ENCODE peak calls at places on chromosomes 13 and 19, in nine cellular contexts. M is CD8-positive, alpha-beta memory T cell; S is ELR; E is NCI-H2171 treated with DMSO at 0.1 percent for 48 hours; A is NCI-H1436; R is germinal center; L is NCI-H187 treated with DMSO at 0.1 percent for 48 hours; U is fibroblast of the conjunctiva; P is dermis microvascular lymphatic vessel endothelial cell. X is an unnamed sample.

GRCh38 chr13:24042710-24043440 is 117.6 kb upstream of the SPATA13 start:
- DNase-seq in E (no peak), A (no peak), R (no peak), P (no peak), M (no peak), S (no peak), L (no peak), U (no peak), X (no peak)

GRCh38 chr19:16457195-16457953 is 14.4 kb downstream of the EPS15L1 start:
- DNase-seq in M (no peak), E (peak; percentile 77), P (no peak), U (no peak), L (no peak), A (no peak), S (peak; percentile 55), R (no peak), X (peak; percentile 65)

GRCh38 chr19:15317392-15318011 is 14.8 kb downstream of the BRD4 start:
- DNase-seq in M (no peak), A (no peak), L (no peak), U (no peak), S (no peak), R (no peak), E (no peak), P (no peak), X (no peak)

GRCh38 chr13:97866751-97867150 is 86.7 kb upstream of the IPO5 start:
- DNase-seq in A (no peak), R (no peak), S (no peak), L (no peak), U (no peak), M (no peak), E (no peak), P (no peak), X (no peak)

GRCh38 chr13:30125422-30126073 is 181.8 kb downstream of the KATNAL1 start:
- DNase-seq in L (peak; percentile 90), P (no peak), M (no peak), R (no peak), U (peak; percentile 93), E (no peak), A (no peak), S (peak; percentile 75), X (peak; percentile 56)

GRCh38 chr13:52070929-52071523 is 46.5 kb downstream of the UTP14C start:
- DNase-seq in P (no peak), A (no peak), E (peak; percentile 77), L (no peak), U (peak; percentile 3), R (no peak), M (no peak), S (peak; percentile 59), X (no peak)

GRCh38 chr13:110356362-110356761 is 49.3 kb downstream of the COL4A2 start:
- DNase-seq in U (no peak), R (no peak), P (no peak), L (no peak), M (no peak), E (no peak), A (no peak), S (no peak), X (no peak)

GRCh38 chr19:2775556-2776430 is 7.3 kb downstream of the SGTA start:
- DNase-seq in S (peak; percentile 76), L (no peak), R (no peak), E (no peak), P (peak; percentile 78), M (peak; percentile 58), A (no peak), U (no peak), X (no peak)

GRCh38 chr19:1852294-1852646 is 4.0 kb upstream of the REXO1 start:
- DNase-seq in S (no peak), R (no peak), L (no peak), A (peak; percentile 21), M (no peak), U (no peak), P (no peak), E (no peak), X (no peak)

GRCh38 chr19:51354742-51355148 is 11.4 kb downstream of the ETFB start:
- DNase-seq in A (peak; percentile 3), S (no peak), U (no peak), R (no peak), P (no peak), L (no peak), M (peak; percentile 13), E (no peak), X (no peak)

GRCh38 chr13:28329395-28330158 is 165.4 kb downstream of the FLT1 start:
- DNase-seq in R (no peak), S (peak; percentile 97), L (no peak), P (no peak), U (peak; percentile 79), M (no peak), A (no peak), E (no peak), X (no peak)

GRCh38 chr19:35125746-35126623 is 8.9 kb downstream of the LGI4 start:
- DNase-seq in S (no peak), P (no peak), M (no peak), L (no peak), R (no peak), E (no peak), U (no peak), A (no peak), X (no peak)

GRCh38 chr19:49556412-49557398 is 23.7 kb downstream of the NOSIP start:
- DNase-seq in P (no peak), A (no peak), R (no peak), S (no peak), L (no peak), U (no peak), M (peak; percentile 53), E (no peak), X (no peak)

GRCh38 chr19:48812094-48812929 is 1.5 kb upstream of the BCAT2 start:
- DNase-seq in U (peak; percentile 77), L (no peak), P (peak; percentile 40), R (peak; percentile 96), S (peak; percentile 74), E (peak; percentile 98), A (peak; percentile 98), M (peak; percentile 57), X (peak; percentile 84)

GRCh38 chr13:40666905-40667621 is 622 bp upstream of the FOXO1 start:
- DNase-seq in U (no peak), L (no peak), S (peak; percentile 54), P (no peak), E (no peak), R (peak; percentile 81), M (peak; percentile 17), A (peak; percentile 26), X (no peak)

GRCh38 chr13:93409001-93409400 is 182.4 kb downstream of the GPC6 start:
- DNase-seq in S (no peak), L (no peak), M (no peak), A (no peak), P (no peak), U (no peak), E (no peak), R (no peak), X (no peak)

GRCh38 chr13:110030394-110030928 is 244.1 kb upstream of the IRS2 start:
- DNase-seq in U (no peak), S (no peak), A (no peak), P (no peak), M (no peak), L (no peak), R (no peak), E (no peak), X (no peak)

GRCh38 chr19:51566489-51567100 is 4.5 kb upstream of the ZNF175 start:
- DNase-seq in M (no peak), U (no peak), L (no peak), P (no peak), A (no peak), S (peak; percentile 52), R (no peak), E (no peak), X (no peak)

GRCh38 chr19:4391701-4392543 is 8.4 kb downstream of the SH3GL1 start:
- DNase-seq in P (peak; percentile 99), M (no peak), L (no peak), R (no peak), S (peak; percentile 86), E (peak; percentile 15), A (no peak), U (peak; percentile 47), X (no peak)

GRCh38 chr13:85665286-85665685 is 133.9 kb downstream of the SLITRK6 start:
- DNase-seq in L (no peak), P (no peak), M (no peak), E (no peak), A (peak; percentile 2), S (peak; percentile 3), R (no peak), U (no peak), X (peak; percentile 87)

GRCh38 chr13:71378992-71379905 is 487.8 kb downstream of the DACH1 start:
- DNase-seq in L (no peak), U (peak; percentile 10), M (no peak), E (no peak), S (peak; percentile 63), R (no peak), P (no peak), A (no peak), X (no peak)

GRCh38 chr19:18832331-18833140 is 777 bp downstream of the UPF1 start:
- DNase-seq in P (no peak), R (peak; percentile 48), U (no peak), L (no peak), M (no peak), S (peak; percentile 66), E (no peak), A (no peak), X (no peak)

GRCh38 chr13:75326173-75327131 is 155.5 kb downstream of the TBC1D4 start:
- DNase-seq in S (no peak), U (no peak), E (no peak), M (peak; percentile 33), R (peak; percentile 22), A (no peak), P (peak; percentile 97), L (no peak), X (no peak)

GRCh38 chr19:36915992-36916830 is at the start of the genes ZNF568 and ZNF829:
- DNase-seq in R (peak; percentile 88), E (peak; percentile 94), M (peak; percentile 92), P (peak; percentile 80), A (peak; percentile 86), L (peak; percentile 69), U (peak; percentile 72), S (peak; percentile 91), X (peak; percentile 93)

GRCh38 chr13:99045396-99045795 is 67.5 kb upstream of the DOCK9 start:
- DNase-seq in S (no peak), A (no peak), E (no peak), L (no peak), R (no peak), M (no peak), U (no peak), P (no peak), X (no peak)

GRCh38 chr13:51158923-51159322 is 47.8 kb upstream of the C13orf42 start:
- DNase-seq in M (no peak), E (no peak), L (no peak), R (no peak), A (no peak), P (no peak), U (peak; percentile 9), S (no peak), X (no peak)

GRCh38 chr13:112890316-112891131 is 78.5 kb upstream of the MCF2L start:
- DNase-seq in E (no peak), M (no peak), U (no peak), L (no peak), S (no peak), P (no peak), A (no peak), R (no peak), X (no peak)

GRCh38 chr19:7913652-7914051 is 978 bp upstream of the TGFBR3L start:
- DNase-seq in P (no peak), U (no peak), E (no peak), M (no peak), R (no peak), A (no peak), S (no peak), L (no peak), X (no peak)

GRCh38 chr19:28051047-28051446 is 1161.9 kb downstream of the UQCRFS1 start:
- DNase-seq in A (no peak), P (no peak), R (no peak), E (no peak), L (no peak), M (no peak), S (no peak), U (no peak), X (no peak)

GRCh38 chr13:23608704-23609413 is 38.6 kb downstream of the TNFRSF19 start:
- DNase-seq in R (no peak), A (no peak), M (no peak), E (peak; percentile 57), U (no peak), P (peak; percentile 55), S (peak; percentile 85), L (no peak), X (peak; percentile 83)

GRCh38 chr19:16889429-16889882 is 657 bp downstream of the F2RL3 start:
- DNase-seq in P (no peak), L (no peak), A (no peak), U (no peak), E (no peak), R (no peak), S (no peak), M (no peak), X (peak; percentile 84)